ENCODE peak calls at places on chromosomes 13 and 19, in five cellular contexts. T, Q, D, Z and W are unnamed samples. For H3K4me1, the result is how much of the 10 kb centered on the place peaks cover.

GRCh38 chr19:23440791-23441190 is 45.5 kb upstream of the ZNF91 start:
- DNase-seq in D (no peak), T (peak), Q (no peak), Z (peak), W (no peak)

GRCh38 chr19:56423276-56423984 is 19.3 kb downstream of the ZNF583 start:
- DNase-seq in Z (no peak), D (no peak), T (no peak), Q (no peak), W (no peak)

GRCh38 chr13:93496985-93497673 is 270.5 kb downstream of the GPC6 start:
- DNase-seq in Q (no peak), T (no peak), Z (peak), D (no peak), W (no peak)

GRCh38 chr13:73220966-73221720 is 162.3 kb downstream of the KLF5 start:
- DNase-seq in Z (no peak), Q (no peak), T (no peak), D (no peak), W (no peak)

GRCh38 chr13:30572859-30573275 is 44.9 kb upstream of the USPL1 start:
- DNase-seq in Q (no peak), T (peak), D (no peak), Z (peak), W (no peak)

GRCh38 chr19:56026769-56027168 is 40.2 kb downstream of the NLRP5 start:
- DNase-seq in Z (no peak), D (no peak), T (no peak), Q (no peak), W (no peak)

GRCh38 chr19:51749979-51750378 is 1.7 kb downstream of the FPR1 start:
- DNase-seq in Q (no peak), Z (no peak), D (no peak), T (no peak), W (no peak)

GRCh38 chr19:13252569-13253335 is 102.5 kb downstream of the IER2 start:
- DNase-seq in T (no peak), Z (no peak), D (no peak), Q (no peak), W (no peak)

GRCh38 chr13:27583645-27584044 is 36.7 kb downstream of the LNX2 start:
- DNase-seq in D (no peak), Z (no peak), T (no peak), Q (no peak), W (no peak)

GRCh38 chr13:44974056-44974798 is 15.0 kb downstream of the NUFIP1 start:
- DNase-seq in Z (no peak), D (peak), T (no peak), Q (no peak), W (no peak)

GRCh38 chr13:29940715-29941114 is 90.3 kb upstream of the UBL3 start:
- DNase-seq in T (no peak), D (no peak), Q (no peak), Z (no peak), W (no peak)

GRCh38 chr13:21674271-21675009 is 3.6 kb downstream of the FGF9 start:
- DNase-seq in T (no peak), Z (peak), Q (peak), D (no peak), W (peak)

GRCh38 chr19:13839193-13839937 is 37.6 kb upstream of the NANOS3 start:
- DNase-seq in Z (peak), T (no peak), D (peak), Q (peak), W (peak)

GRCh38 chr19:29519931-29520330 is 5.9 kb upstream of the VSTM2B start:
- DNase-seq in Z (no peak), T (no peak), Q (no peak), D (no peak), W (peak)

GRCh38 chr19:459724-460511 is 915 bp downstream of the SHC2 start:
- DNase-seq in Z (peak), Q (peak), D (peak), T (peak), W (peak)

GRCh38 chr19:13834308-13834790 is 39.1 kb downstream of the ZSWIM4 start:
- DNase-seq in Z (no peak), T (peak), D (no peak), Q (peak), W (peak)

GRCh38 chr19:32351807-32352630 is 6.6 kb downstream of the ZNF507 start:
- DNase-seq in T (no peak), Z (no peak), D (no peak), Q (no peak), W (no peak)

GRCh38 chr13:32284927-32285632 is 30.1 kb downstream of the ZAR1L start:
- DNase-seq in T (no peak), Q (no peak), D (peak), Z (no peak), W (no peak)

GRCh38 chr13:48515732-48516131 is 17.1 kb downstream of the RCBTB2 start:
- DNase-seq in T (no peak), Z (no peak), D (no peak), Q (no peak), W (no peak)

GRCh38 chr13:47146136-47146535 is 249.3 kb upstream of the HTR2A start:
- DNase-seq in D (no peak), Z (no peak), T (no peak), Q (no peak), W (no peak)

GRCh38 chr13:34128661-34129060 is 310.7 kb downstream of the RFC3 start:
- DNase-seq in Z (no peak), T (no peak), D (no peak), Q (no peak), W (no peak)

GRCh38 chr13:111328111-111328802 is 7.8 kb downstream of the TEX29 start:
- DNase-seq in Z (no peak), T (no peak), Q (no peak), D (no peak), W (peak)

GRCh38 chr13:43640476-43640875 is 146.3 kb downstream of the ENOX1 start:
- DNase-seq in D (no peak), Z (no peak), Q (no peak), T (no peak), W (no peak)

GRCh38 chr19:5961969-5962945 is 15.7 kb downstream of the RANBP3 start:
- DNase-seq in Z (no peak), D (peak), Q (no peak), T (no peak), W (peak)

GRCh38 chr19:12872941-12873890 is 8.0 kb downstream of the DNASE2 start:
- DNase-seq in D (no peak), T (no peak), Z (peak), Q (no peak), W (no peak)

GRCh38 chr13:35887028-35887666 is 244.0 kb downstream of the DCLK1 start:
- DNase-seq in D (no peak), T (no peak), Z (no peak), Q (no peak), W (no peak)

GRCh38 chr13:24153979-24154378 is 6.5 kb upstream of the SPATA13 start:
- DNase-seq in Z (no peak), D (no peak), T (no peak), Q (no peak), W (no peak)

GRCh38 chr13:110448230-110448629 is 113.3 kb downstream of the RAB20 start:
- DNase-seq in D (no peak), Z (no peak), T (no peak), Q (no peak), W (peak)

GRCh38 chr13:63706751-63707150 is 2291.1 kb upstream of the PCDH20 start:
- DNase-seq in D (no peak), T (no peak), Z (no peak), Q (no peak), W (no peak)

GRCh38 chr13:20994441-20994821 is 67.0 kb downstream of the LATS2 start:
- DNase-seq in T (no peak), Z (no peak), Q (no peak), D (no peak), W (no peak)

GRCh38 chr13:100608906-100609305 is 20.3 kb upstream of the GGACT start:
- DNase-seq in T (no peak), Z (no peak), D (no peak), Q (no peak), W (no peak)

GRCh38 chr13:97386832-97387486 is 47.0 kb upstream of the RAP2A start:
- DNase-seq in D (no peak), T (no peak), Z (no peak), Q (peak), W (no peak)

GRCh38 chr13:21124853-21125252 is 51.5 kb downstream of the SKA3 start:
- DNase-seq in Z (peak), D (no peak), Q (no peak), T (no peak), W (peak)

GRCh38 chr13:98327326-98328314 is 150.6 kb upstream of the RNF113B start:
- DNase-seq in Z (no peak), T (no peak), D (no peak), Q (no peak), W (no peak)

GRCh38 chr13:74674701-74675100 is 540.5 kb upstream of the KLF12 start:
- DNase-seq in D (no peak), Q (no peak), Z (no peak), T (no peak), W (no peak)

GRCh38 chr19:45200614-45201013 is 22.0 kb downstream of the BLOC1S3 start:
- DNase-seq in D (peak), Z (no peak), T (no peak), Q (no peak), W (no peak)

GRCh38 chr13:32272021-32272695 is 43.0 kb downstream of the ZAR1L start:
- DNase-seq in Z (no peak), D (no peak), T (no peak), Q (no peak), W (no peak)

GRCh38 chr19:23978068-23978467 is 63.4 kb downstream of the ZNF726 start:
- DNase-seq in Z (no peak), D (no peak), Q (no peak), T (no peak), W (no peak)

GRCh38 chr19:28948531-28948930 is 264.4 kb downstream of the UQCRFS1 start:
- DNase-seq in Q (no peak), Z (no peak), D (no peak), T (no peak), W (no peak)

DNA sequence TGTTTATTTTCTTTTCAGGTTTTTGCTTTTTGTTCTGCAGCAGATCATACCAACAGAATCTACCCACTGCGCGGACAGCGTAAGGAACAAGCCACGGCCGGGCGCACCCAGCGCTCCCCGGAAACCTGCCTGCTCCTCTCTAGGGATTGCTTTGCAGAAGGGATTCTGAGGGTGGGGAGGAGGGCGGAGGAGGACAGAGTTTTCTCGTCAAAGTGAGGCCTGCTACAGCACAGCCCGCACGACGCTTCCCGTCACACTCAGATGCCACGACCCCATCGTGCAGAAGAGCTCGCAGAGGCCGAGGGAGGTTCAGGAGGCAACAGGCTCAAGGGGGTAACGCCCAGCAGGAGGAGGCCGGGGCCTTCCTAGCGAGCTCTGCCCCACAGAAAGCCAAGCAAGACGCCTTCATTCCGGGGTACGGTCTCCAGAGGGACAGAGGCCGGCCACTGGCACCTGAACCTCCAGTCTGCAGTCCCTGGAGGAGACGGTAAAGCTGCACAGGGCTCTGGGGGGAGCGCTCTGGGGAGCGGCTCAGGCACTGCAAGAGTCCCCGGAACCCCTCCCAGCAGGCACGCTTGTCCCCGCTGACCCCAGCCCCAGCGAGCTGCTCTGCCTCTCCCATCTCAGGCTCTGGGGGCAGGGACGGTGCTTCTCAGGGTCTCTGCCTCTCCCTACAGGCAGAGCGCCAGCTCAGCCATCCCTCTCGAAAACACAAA is 6.9 kb downstream of the REXO1 start:
- DNase-seq in Q (no peak), Z (no peak), D (no peak), T (no peak), W (peak)
- H3K4me3 ChIP-seq in Q (no peak), Z (no peak), D (no peak), T (no peak), W (no peak)

DNA sequence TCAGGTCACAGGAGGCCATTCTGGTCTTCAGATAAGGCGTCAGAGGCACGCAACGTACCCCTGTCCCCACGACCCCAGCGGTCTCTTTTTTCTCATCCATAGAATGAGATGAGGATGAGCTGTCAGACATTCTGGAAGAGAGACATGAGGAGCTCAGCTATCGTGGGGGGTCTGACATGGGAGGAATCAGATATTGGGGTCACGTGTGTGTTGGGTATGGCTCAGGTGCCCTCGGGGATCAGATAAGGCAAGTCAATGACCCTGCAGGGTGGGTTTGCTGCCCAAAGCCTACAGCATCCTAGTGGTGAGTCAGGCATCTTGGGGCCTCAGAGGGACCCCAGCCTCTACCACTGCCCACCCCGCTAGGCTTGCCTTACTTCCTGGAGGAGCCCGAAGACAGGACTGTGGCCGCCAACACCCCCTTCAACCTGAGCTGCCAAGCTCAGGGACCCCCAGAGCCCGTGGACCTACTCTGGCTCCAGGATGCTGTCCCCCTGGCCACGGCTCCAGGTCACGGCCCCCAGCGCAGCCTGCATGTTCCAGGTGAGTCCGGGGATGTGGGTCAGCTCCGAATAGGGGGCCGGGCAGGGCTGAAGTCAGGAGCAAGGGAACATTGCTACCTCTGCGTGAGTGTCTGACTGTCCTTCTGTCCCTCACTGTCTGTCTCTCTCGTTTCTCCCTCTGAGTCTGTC is 2.6 kb downstream of the AXL start:
- DNase-seq in D (no peak), T (no peak), Q (no peak), Z (no peak), W (no peak)
- H3K4me1 ChIP-seq in D (half or more), T (half or more), Q (half or more), Z (under half), W (under half)

DNA sequence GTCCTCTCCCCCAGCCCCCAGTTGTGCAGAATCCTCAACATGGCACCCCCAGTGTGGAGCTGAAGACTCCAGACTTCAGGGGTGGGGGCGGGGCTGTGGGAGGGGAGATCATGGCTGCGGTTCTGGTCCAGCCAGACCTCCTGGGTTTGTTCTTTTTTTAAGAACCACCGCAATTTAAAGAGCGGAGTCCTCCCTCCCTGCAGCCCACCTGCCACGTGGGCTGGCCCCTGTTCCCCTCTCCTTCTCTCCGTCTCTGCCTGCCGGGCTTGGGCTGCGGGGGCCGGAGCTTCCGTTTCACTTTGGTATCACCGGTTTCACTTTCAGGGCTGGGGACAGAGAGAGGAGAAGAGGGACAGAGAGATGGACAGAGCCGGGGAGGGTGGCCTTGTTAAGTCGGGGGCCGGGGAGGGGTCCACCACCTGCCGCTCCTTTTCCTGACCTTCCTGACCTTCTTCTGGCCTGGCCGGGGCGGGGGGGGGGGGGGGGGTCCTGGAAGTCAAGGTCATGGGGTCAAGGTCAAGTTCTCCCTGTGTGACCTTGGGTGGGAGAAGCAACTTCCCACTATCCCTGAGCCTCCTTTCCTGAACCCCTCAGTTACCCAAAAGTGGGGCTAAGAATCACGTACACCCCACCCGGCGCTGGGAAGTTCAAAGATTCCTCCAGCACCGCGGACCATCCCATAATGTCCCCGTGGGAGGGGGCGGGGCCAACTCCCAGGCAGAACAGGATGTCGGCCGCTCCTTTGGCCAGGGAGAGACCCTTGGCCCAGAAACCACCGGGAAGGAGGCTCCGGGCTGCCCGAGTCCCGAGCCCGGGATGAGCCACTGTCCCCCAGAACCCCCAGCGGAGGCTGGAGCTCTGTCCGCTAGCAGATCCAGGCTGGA is 11.3 kb upstream of the ZBTB7A start:
- DNase-seq in D (peak), T (no peak), Q (peak), Z (no peak), W (peak)
- H3K27ac ChIP-seq in D (peak), T (peak), Q (peak), Z (no peak), W (peak)

GRCh38 chr13:79393564-79394249 is 12.3 kb downstream of the RBM26 start:
- DNase-seq in T (no peak), Q (no peak), Z (no peak), D (peak), W (no peak)
- H3K4me3 ChIP-seq in T (no peak), Q (no peak), Z (no peak), D (no peak), W (peak)

GRCh38 chr19:35135389-35135909 is 590 bp upstream of the LGI4 start:
- DNase-seq in Z (peak), D (peak), T (peak), Q (peak), W (peak)
- H3K4me1 ChIP-seq in Z (under half), D (half or more), T (under half), Q (under half), W (under half)

GRCh38 chr19:15404780-15405211 is 14.0 kb downstream of the AKAP8L start:
- DNase-seq in Z (no peak), T (no peak), D (no peak), Q (peak), W (no peak)
- H3K27ac ChIP-seq in Z (no peak), T (no peak), D (peak), Q (peak), W (no peak)